ENCODE peak calls at places on chromosomes 7 and 10, in four cellular contexts. One of them, this sample, is unnamed.

GRCh38 chr7:151837285-151838042 is 39.5 kb downstream of the PRKAG2 start:
- DNase-seq in K562: no peak
- DNase-seq in GM12878: no peak
- DNase-seq in HepG2: no peak
- DNase-seq in this sample: no peak

GRCh38 chr7:121401896-121402295 is 5.8 kb upstream of the FAM3C start:
- DNase-seq in K562: no peak
- DNase-seq in GM12878: no peak
- DNase-seq in HepG2: no peak
- DNase-seq in this sample: no peak

GRCh38 chr7:45889367-45890067 is 1.2 kb downstream of the IGFBP1 start:
- DNase-seq in K562: no peak
- DNase-seq in GM12878: no peak
- DNase-seq in HepG2: no peak
- DNase-seq in this sample: no peak

GRCh38 chr10:89837173-89838001 is 136.0 kb downstream of the KIF20B start:
- DNase-seq in K562: peak; percentile 13
- DNase-seq in GM12878: no peak
- DNase-seq in HepG2: no peak
- DNase-seq in this sample: peak; percentile 55

GRCh38 chr10:3287566-3288445 is 115.2 kb upstream of the PITRM1 start:
- DNase-seq in K562: no peak
- DNase-seq in GM12878: no peak
- DNase-seq in HepG2: no peak
- DNase-seq in this sample: no peak

GRCh38 chr7:21357146-21358097 is 70.5 kb upstream of the SP4 start:
- DNase-seq in K562: peak; percentile 37
- DNase-seq in GM12878: no peak
- DNase-seq in HepG2: no peak
- DNase-seq in this sample: no peak

GRCh38 chr7:99004781-99005500 is 126.6 kb downstream of the TRRAP start:
- DNase-seq in K562: no peak
- DNase-seq in GM12878: no peak
- DNase-seq in HepG2: no peak
- DNase-seq in this sample: no peak

GRCh38 chr7:122885583-122886356 is 490 bp downstream of the CADPS2 start:
- DNase-seq in K562: peak; percentile 8
- DNase-seq in GM12878: no peak
- DNase-seq in HepG2: peak; percentile 34
- DNase-seq in this sample: peak; percentile 64

GRCh38 chr7:156732091-156732621 is 91.6 kb downstream of the RNF32 start:
- DNase-seq in K562: no peak
- DNase-seq in GM12878: no peak
- DNase-seq in HepG2: no peak
- DNase-seq in this sample: no peak

GRCh38 chr10:59799421-59799820 is 46.2 kb upstream of the MRLN start:
- DNase-seq in K562: no peak
- DNase-seq in GM12878: no peak
- DNase-seq in HepG2: no peak
- DNase-seq in this sample: no peak

GRCh38 chr10:14548474-14548873 is 217.8 kb upstream of the FRMD4A start:
- DNase-seq in K562: no peak
- DNase-seq in GM12878: no peak
- DNase-seq in HepG2: no peak
- DNase-seq in this sample: no peak

GRCh38 chr10:11330383-11331020 is 280.9 kb downstream of the USP6NL start:
- DNase-seq in K562: no peak
- DNase-seq in GM12878: no peak
- DNase-seq in HepG2: no peak
- DNase-seq in this sample: no peak

GRCh38 chr10:28881483-28881882 is 204.2 kb downstream of the BAMBI start:
- DNase-seq in K562: no peak
- DNase-seq in GM12878: no peak
- DNase-seq in HepG2: no peak
- DNase-seq in this sample: no peak

GRCh38 chr7:24978837-24979469 is 1.0 kb downstream of the OSBPL3 start:
- DNase-seq in K562: peak; percentile 54
- DNase-seq in GM12878: no peak
- DNase-seq in HepG2: no peak
- DNase-seq in this sample: no peak

GRCh38 chr7:155258233-155258575 is 39.5 kb upstream of the INSIG1 start:
- DNase-seq in K562: no peak
- DNase-seq in GM12878: no peak
- DNase-seq in HepG2: no peak
- DNase-seq in this sample: no peak

GRCh38 chr10:101655581-101655980 is 39.4 kb downstream of the FBXW4 start:
- DNase-seq in K562: no peak
- DNase-seq in GM12878: no peak
- DNase-seq in HepG2: no peak
- DNase-seq in this sample: no peak

GRCh38 chr10:126407831-126408230 is 19.6 kb upstream of the ADAM12 start:
- DNase-seq in K562: no peak
- DNase-seq in GM12878: no peak
- DNase-seq in HepG2: no peak
- DNase-seq in this sample: no peak

GRCh38 chr7:116197355-116197754 is 13.0 kb upstream of the TES start:
- DNase-seq in K562: no peak
- DNase-seq in GM12878: no peak
- DNase-seq in HepG2: no peak
- DNase-seq in this sample: no peak

GRCh38 chr7:116194115-116194514 is 16.2 kb upstream of the TES start:
- DNase-seq in K562: no peak
- DNase-seq in GM12878: no peak
- DNase-seq in HepG2: no peak
- DNase-seq in this sample: no peak

GRCh38 chr7:116196947-116197346 is 13.4 kb upstream of the TES start:
- DNase-seq in K562: no peak
- DNase-seq in GM12878: no peak
- DNase-seq in HepG2: no peak
- DNase-seq in this sample: no peak

GRCh38 chr7:116193329-116194087 is 16.8 kb upstream of the TES start:
- DNase-seq in K562: no peak
- DNase-seq in GM12878: no peak
- DNase-seq in HepG2: no peak
- DNase-seq in this sample: no peak

GRCh38 chr7:116195451-116195850 is 14.9 kb upstream of the TES start:
- DNase-seq in K562: no peak
- DNase-seq in GM12878: no peak
- DNase-seq in HepG2: no peak
- DNase-seq in this sample: no peak
- TF ChIP-seq ETV6 in K562: no peak
- TF ChIP-seq ETV6 in GM12878: no peak
- TF ChIP-seq ETV6 in HepG2: no peak
- TF ChIP-seq ETV6 in this sample: no peak

GRCh38 chr7:127884066-127884559 is 147.1 kb downstream of the LRRC4 start:
- DNase-seq in K562: peak; percentile 51
- DNase-seq in GM12878: no peak
- DNase-seq in HepG2: no peak
- DNase-seq in this sample: no peak
- TF ChIP-seq TCF7 in K562: no peak
- TF ChIP-seq TCF7 in GM12878: no peak
- TF ChIP-seq TCF7 in HepG2: no peak
- TF ChIP-seq TCF7 in this sample: no peak

GRCh38 chr10:52949899-52950298 is 177.3 kb upstream of the MBL2 start:
- DNase-seq in K562: no peak
- DNase-seq in GM12878: no peak
- DNase-seq in HepG2: peak; percentile 32
- DNase-seq in this sample: peak; percentile 39
- TF ChIP-seq ETV6 in K562: no peak
- TF ChIP-seq ETV6 in GM12878: no peak
- TF ChIP-seq ETV6 in HepG2: no peak
- TF ChIP-seq ETV6 in this sample: no peak

GRCh38 chr10:132133449-132134291 is 53.1 kb upstream of the DPYSL4 start:
- DNase-seq in K562: no peak
- DNase-seq in GM12878: no peak
- DNase-seq in HepG2: no peak
- DNase-seq in this sample: no peak

GRCh38 chr10:132134541-132135397 is 52.0 kb upstream of the DPYSL4 start:
- DNase-seq in K562: no peak
- DNase-seq in GM12878: no peak
- DNase-seq in HepG2: no peak
- DNase-seq in this sample: no peak

GRCh38 chr10:132131581-132132250 is 55.0 kb upstream of the DPYSL4 start:
- DNase-seq in K562: no peak
- DNase-seq in GM12878: no peak
- DNase-seq in HepG2: no peak
- DNase-seq in this sample: no peak

GRCh38 chr10:132132391-132132841 is 54.3 kb upstream of the DPYSL4 start:
- DNase-seq in K562: no peak
- DNase-seq in GM12878: no peak
- DNase-seq in HepG2: no peak
- DNase-seq in this sample: no peak

DNA sequence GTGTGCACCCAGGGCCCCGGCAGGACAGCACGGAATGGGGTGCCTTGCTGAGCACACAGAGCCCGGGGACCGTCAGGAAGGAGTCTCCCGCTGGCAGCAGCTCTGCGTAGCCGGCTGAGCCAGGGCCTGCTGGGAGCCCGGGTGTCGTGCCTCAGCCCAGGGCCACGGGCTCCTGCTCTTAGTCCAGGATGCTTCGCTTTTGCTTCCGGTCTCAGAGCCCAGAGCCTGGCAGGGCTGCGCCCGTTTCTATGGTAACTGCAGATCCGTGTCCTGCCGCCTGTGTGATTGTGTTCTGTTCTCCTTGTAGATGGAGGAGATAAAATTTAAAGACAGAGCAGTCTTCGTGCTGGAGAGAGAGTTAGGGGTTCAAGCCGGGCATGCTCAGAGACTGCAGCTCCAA is 53.7 kb upstream of the DPYSL4 start:
- DNase-seq in K562: no peak
- DNase-seq in GM12878: no peak
- DNase-seq in HepG2: no peak
- DNase-seq in this sample: no peak
- TF ChIP-seq TCF7 in K562: no peak
- TF ChIP-seq TCF7 in GM12878: no peak
- TF ChIP-seq TCF7 in HepG2: no peak
- TF ChIP-seq TCF7 in this sample: no peak

DNA sequence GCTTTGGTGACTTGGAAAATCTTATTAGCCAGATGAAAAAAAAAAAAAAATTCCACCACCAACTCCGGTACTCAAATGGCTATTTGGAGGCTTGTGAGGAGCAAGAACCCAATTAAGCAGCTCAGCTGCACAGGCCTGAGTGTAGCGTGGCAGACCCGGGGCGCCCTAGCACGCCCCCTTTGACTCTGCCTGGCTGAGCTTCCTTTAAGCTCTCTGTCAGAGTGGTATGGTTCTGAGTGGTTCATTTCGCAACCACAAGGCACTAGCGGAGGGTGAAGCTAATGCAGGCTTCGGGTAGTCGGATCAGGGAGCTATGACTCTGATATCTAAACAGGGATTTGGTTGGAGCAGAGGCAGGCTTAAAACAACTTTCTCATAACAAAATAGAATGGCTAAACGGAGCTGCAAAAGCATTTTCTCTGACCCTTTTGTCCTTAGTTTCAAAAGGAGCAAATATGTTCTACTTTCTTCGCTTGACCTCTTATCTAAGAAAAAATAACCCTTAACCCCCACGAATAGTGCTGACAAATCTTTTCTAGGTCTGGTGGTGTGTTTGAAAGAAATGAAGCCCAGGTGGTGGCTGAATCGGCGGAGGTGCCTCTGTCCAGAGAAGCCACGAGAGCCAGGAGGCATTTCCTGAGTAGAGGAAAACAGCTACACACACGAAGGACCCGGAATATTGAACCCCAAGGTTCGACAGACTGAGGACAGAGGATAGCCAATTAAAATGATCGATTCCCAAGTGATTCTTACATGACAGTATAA is 285.4 kb upstream of the GLI3 start:
- DNase-seq in K562: no peak
- DNase-seq in GM12878: no peak
- DNase-seq in HepG2: no peak
- DNase-seq in this sample: peak; percentile 26
- TF ChIP-seq ETV6 in K562: no peak
- TF ChIP-seq ETV6 in GM12878: no peak
- TF ChIP-seq ETV6 in HepG2: no peak
- TF ChIP-seq ETV6 in this sample: no peak

GRCh38 chr7:125516194-125516593 is 586.6 kb upstream of the POT1 start:
- DNase-seq in K562: no peak
- DNase-seq in GM12878: no peak
- DNase-seq in HepG2: no peak
- DNase-seq in this sample: no peak

GRCh38 chr7:125511310-125511709 is 581.7 kb upstream of the POT1 start:
- DNase-seq in K562: no peak
- DNase-seq in GM12878: no peak
- DNase-seq in HepG2: no peak
- DNase-seq in this sample: no peak

GRCh38 chr7:125512373-125512772 is 582.7 kb upstream of the POT1 start:
- DNase-seq in K562: no peak
- DNase-seq in GM12878: no peak
- DNase-seq in HepG2: no peak
- DNase-seq in this sample: no peak
- TF ChIP-seq TCF7 in K562: no peak
- TF ChIP-seq TCF7 in GM12878: no peak
- TF ChIP-seq TCF7 in HepG2: no peak
- TF ChIP-seq TCF7 in this sample: no peak

DNA sequence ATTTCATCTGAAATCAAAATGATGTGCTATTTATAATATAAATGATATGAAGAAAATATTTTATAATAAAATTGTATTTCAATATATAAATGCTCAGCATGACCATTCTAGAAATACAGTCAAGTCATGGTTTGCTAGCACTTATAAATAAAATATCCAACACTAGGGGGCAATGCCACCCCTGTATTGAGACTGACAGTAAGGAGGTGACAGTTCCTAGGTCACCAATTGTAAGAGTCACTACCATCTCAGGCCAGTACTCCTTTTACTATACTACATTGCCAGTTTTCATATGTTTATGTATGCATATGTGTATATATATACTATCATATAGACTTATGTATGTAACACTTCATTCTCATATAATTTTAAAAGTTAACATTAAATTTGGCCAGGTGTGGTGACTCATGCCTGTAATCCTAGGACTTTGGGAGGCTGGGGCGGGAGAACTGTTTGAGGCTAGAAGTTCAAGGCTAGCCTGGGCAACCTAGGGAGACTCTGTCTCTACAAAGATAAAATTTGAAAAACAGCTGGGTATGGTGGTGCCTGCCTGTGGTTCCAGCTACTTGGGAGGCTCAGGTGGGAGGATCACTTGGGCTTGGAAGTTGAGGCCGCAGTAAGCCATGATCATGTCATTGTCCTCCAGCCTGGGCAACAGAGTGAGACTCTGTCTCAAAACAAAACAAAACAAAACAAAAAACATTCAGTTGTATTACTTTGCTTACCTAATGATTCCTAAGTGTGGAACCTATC is 2.4 kb upstream of the CNOT4 start:
- DNase-seq in K562: peak; percentile 91
- DNase-seq in GM12878: peak; percentile 37
- DNase-seq in HepG2: peak; percentile 78
- DNase-seq in this sample: no peak
- TF ChIP-seq ETV6 in K562: no peak
- TF ChIP-seq ETV6 in GM12878: no peak
- TF ChIP-seq ETV6 in HepG2: no peak
- TF ChIP-seq ETV6 in this sample: no peak

This sample was measured in WTC11.